ENCODE peak calls at places on chromosomes 4 and X, in eight cellular contexts. One of them, this sample, is unnamed.
A peak's percentile ranks its signal among the peaks of the same experiment; 100 is the strongest.

GRCh38 chr4:11632488-11632887 is 203.8 kb upstream of the HS3ST1 start:
- DNase-seq in MM.1S: peak; percentile 41
- DNase-seq in sigmoid colon: no peak
- DNase-seq in endodermal cell: no peak
- DNase-seq in fibroblast of lung: no peak
- DNase-seq in kidney: no peak
- DNase-seq in CD8-positive, alpha-beta T cell: no peak
- DNase-seq in thoracic aorta: no peak
- DNase-seq in this sample: no peak

GRCh38 chr4:81607947-81608346 is 136.2 kb upstream of the RASGEF1B start:
- DNase-seq in MM.1S: no peak
- DNase-seq in sigmoid colon: no peak
- DNase-seq in endodermal cell: no peak
- DNase-seq in fibroblast of lung: no peak
- DNase-seq in kidney: no peak
- DNase-seq in CD8-positive, alpha-beta T cell: no peak
- DNase-seq in thoracic aorta: no peak
- DNase-seq in this sample: no peak

GRCh38 chrX:140432328-140433025 is 72.4 kb downstream of the SOX3 start:
- DNase-seq in MM.1S: no peak
- DNase-seq in sigmoid colon: peak; percentile 70
- DNase-seq in endodermal cell: no peak
- DNase-seq in fibroblast of lung: peak; percentile 24
- DNase-seq in kidney: no peak
- DNase-seq in CD8-positive, alpha-beta T cell: no peak
- DNase-seq in thoracic aorta: no peak
- DNase-seq in this sample: no peak

GRCh38 chr4:176534566-176534965 is 214.8 kb downstream of the SPCS3 start:
- DNase-seq in MM.1S: no peak
- DNase-seq in sigmoid colon: no peak
- DNase-seq in endodermal cell: no peak
- DNase-seq in fibroblast of lung: peak; percentile 92
- DNase-seq in kidney: no peak
- DNase-seq in CD8-positive, alpha-beta T cell: no peak
- DNase-seq in thoracic aorta: no peak
- DNase-seq in this sample: no peak

GRCh38 chrX:51420610-51421009 is 75.8 kb downstream of the NUDT11 start:
- DNase-seq in MM.1S: peak; percentile 46
- DNase-seq in sigmoid colon: no peak
- DNase-seq in endodermal cell: no peak
- DNase-seq in fibroblast of lung: peak; percentile 58
- DNase-seq in kidney: no peak
- DNase-seq in CD8-positive, alpha-beta T cell: peak; percentile 11
- DNase-seq in thoracic aorta: no peak
- DNase-seq in this sample: peak; percentile 64

GRCh38 chrX:40471965-40472648 is 108.7 kb upstream of the ATP6AP2 start:
- DNase-seq in MM.1S: peak; percentile 63
- DNase-seq in sigmoid colon: peak; percentile 68
- DNase-seq in endodermal cell: peak; percentile 87
- DNase-seq in fibroblast of lung: peak; percentile 80
- DNase-seq in kidney: no peak
- DNase-seq in CD8-positive, alpha-beta T cell: peak; percentile 10
- DNase-seq in thoracic aorta: no peak
- DNase-seq in this sample: peak; percentile 66

GRCh38 chr4:12707381-12708175 is 776.6 kb downstream of the RAB28 start:
- DNase-seq in MM.1S: no peak
- DNase-seq in sigmoid colon: no peak
- DNase-seq in endodermal cell: no peak
- DNase-seq in fibroblast of lung: no peak
- DNase-seq in kidney: no peak
- DNase-seq in CD8-positive, alpha-beta T cell: no peak
- DNase-seq in thoracic aorta: no peak
- DNase-seq in this sample: no peak

GRCh38 chrX:101686574-101686973 is 26.9 kb upstream of the ARMCX2 start:
- DNase-seq in MM.1S: no peak
- DNase-seq in sigmoid colon: no peak
- DNase-seq in endodermal cell: no peak
- DNase-seq in fibroblast of lung: no peak
- DNase-seq in kidney: no peak
- DNase-seq in CD8-positive, alpha-beta T cell: no peak
- DNase-seq in thoracic aorta: no peak
- DNase-seq in this sample: no peak

GRCh38 chrX:136251042-136251991 is at the start of gene MAP7D3:
- DNase-seq in MM.1S: peak; percentile 71
- DNase-seq in sigmoid colon: peak; percentile 82
- DNase-seq in endodermal cell: peak; percentile 87
- DNase-seq in fibroblast of lung: peak; percentile 38
- DNase-seq in kidney: peak; percentile 86
- DNase-seq in CD8-positive, alpha-beta T cell: peak; percentile 63
- DNase-seq in thoracic aorta: no peak
- DNase-seq in this sample: peak; percentile 64

GRCh38 chr4:158302076-158302866 is 92.0 kb downstream of the TMEM144 start:
- DNase-seq in MM.1S: no peak
- DNase-seq in sigmoid colon: no peak
- DNase-seq in endodermal cell: no peak
- DNase-seq in fibroblast of lung: peak; percentile 69
- DNase-seq in kidney: no peak
- DNase-seq in CD8-positive, alpha-beta T cell: no peak
- DNase-seq in thoracic aorta: no peak
- DNase-seq in this sample: no peak

GRCh38 chrX:38192007-38192625 is 28.6 kb downstream of the SRPX start:
- DNase-seq in MM.1S: no peak
- DNase-seq in sigmoid colon: no peak
- DNase-seq in endodermal cell: peak; percentile 65
- DNase-seq in fibroblast of lung: peak; percentile 27
- DNase-seq in kidney: no peak
- DNase-seq in CD8-positive, alpha-beta T cell: no peak
- DNase-seq in thoracic aorta: no peak
- DNase-seq in this sample: peak; percentile 37

GRCh38 chr4:185359767-185360446 is 35.8 kb downstream of the LRP2BP start:
- DNase-seq in MM.1S: no peak
- DNase-seq in sigmoid colon: no peak
- DNase-seq in endodermal cell: no peak
- DNase-seq in fibroblast of lung: peak; percentile 59
- DNase-seq in kidney: no peak
- DNase-seq in CD8-positive, alpha-beta T cell: no peak
- DNase-seq in thoracic aorta: no peak
- DNase-seq in this sample: no peak

GRCh38 chr4:16686195-16686594 is 212.2 kb downstream of the LDB2 start:
- DNase-seq in MM.1S: no peak
- DNase-seq in sigmoid colon: no peak
- DNase-seq in endodermal cell: no peak
- DNase-seq in fibroblast of lung: peak; percentile 90
- DNase-seq in kidney: no peak
- DNase-seq in CD8-positive, alpha-beta T cell: no peak
- DNase-seq in thoracic aorta: no peak
- DNase-seq in this sample: peak; percentile 81

GRCh38 chr4:154982187-154983047 is 201.3 kb downstream of the RBM46 start:
- DNase-seq in MM.1S: peak; percentile 55
- DNase-seq in sigmoid colon: no peak
- DNase-seq in endodermal cell: peak; percentile 91
- DNase-seq in fibroblast of lung: peak; percentile 65
- DNase-seq in kidney: peak; percentile 72
- DNase-seq in CD8-positive, alpha-beta T cell: peak; percentile 15
- DNase-seq in thoracic aorta: no peak
- DNase-seq in this sample: peak; percentile 66

GRCh38 chr4:147236806-147237205 is 244.1 kb upstream of the EDNRA start:
- DNase-seq in MM.1S: no peak
- DNase-seq in sigmoid colon: no peak
- DNase-seq in endodermal cell: no peak
- DNase-seq in fibroblast of lung: no peak
- DNase-seq in kidney: no peak
- DNase-seq in CD8-positive, alpha-beta T cell: no peak
- DNase-seq in thoracic aorta: no peak
- DNase-seq in this sample: no peak

GRCh38 chrX:20116575-20117240 is at the start of gene MAP7D2:
- DNase-seq in MM.1S: no peak
- DNase-seq in sigmoid colon: no peak
- DNase-seq in endodermal cell: peak; percentile 67
- DNase-seq in fibroblast of lung: no peak
- DNase-seq in kidney: no peak
- DNase-seq in CD8-positive, alpha-beta T cell: no peak
- DNase-seq in thoracic aorta: no peak
- DNase-seq in this sample: no peak

GRCh38 chr4:101103381-101104142 is 243.8 kb downstream of the PPP3CA start:
- DNase-seq in MM.1S: peak; percentile 35
- DNase-seq in sigmoid colon: no peak
- DNase-seq in endodermal cell: no peak
- DNase-seq in fibroblast of lung: peak; percentile 64
- DNase-seq in kidney: no peak
- DNase-seq in CD8-positive, alpha-beta T cell: no peak
- DNase-seq in thoracic aorta: no peak
- DNase-seq in this sample: peak; percentile 18

GRCh38 chrX:30875957-30876356 is 13.1 kb downstream of the TAB3 start:
- DNase-seq in MM.1S: no peak
- DNase-seq in sigmoid colon: no peak
- DNase-seq in endodermal cell: no peak
- DNase-seq in fibroblast of lung: peak; percentile 72
- DNase-seq in kidney: no peak
- DNase-seq in CD8-positive, alpha-beta T cell: no peak
- DNase-seq in thoracic aorta: no peak
- DNase-seq in this sample: peak; percentile 2

GRCh38 chr4:177190995-177191568 is 118.6 kb upstream of the NEIL3 start:
- DNase-seq in MM.1S: no peak
- DNase-seq in sigmoid colon: no peak
- DNase-seq in endodermal cell: no peak
- DNase-seq in fibroblast of lung: no peak
- DNase-seq in kidney: no peak
- DNase-seq in CD8-positive, alpha-beta T cell: no peak
- DNase-seq in thoracic aorta: no peak
- DNase-seq in this sample: no peak

GRCh38 chr4:145818001-145818400 is 120.6 kb downstream of the ZNF827 start:
- DNase-seq in MM.1S: no peak
- DNase-seq in sigmoid colon: no peak
- DNase-seq in endodermal cell: no peak
- DNase-seq in fibroblast of lung: no peak
- DNase-seq in kidney: no peak
- DNase-seq in CD8-positive, alpha-beta T cell: no peak
- DNase-seq in thoracic aorta: no peak
- DNase-seq in this sample: no peak

DNA sequence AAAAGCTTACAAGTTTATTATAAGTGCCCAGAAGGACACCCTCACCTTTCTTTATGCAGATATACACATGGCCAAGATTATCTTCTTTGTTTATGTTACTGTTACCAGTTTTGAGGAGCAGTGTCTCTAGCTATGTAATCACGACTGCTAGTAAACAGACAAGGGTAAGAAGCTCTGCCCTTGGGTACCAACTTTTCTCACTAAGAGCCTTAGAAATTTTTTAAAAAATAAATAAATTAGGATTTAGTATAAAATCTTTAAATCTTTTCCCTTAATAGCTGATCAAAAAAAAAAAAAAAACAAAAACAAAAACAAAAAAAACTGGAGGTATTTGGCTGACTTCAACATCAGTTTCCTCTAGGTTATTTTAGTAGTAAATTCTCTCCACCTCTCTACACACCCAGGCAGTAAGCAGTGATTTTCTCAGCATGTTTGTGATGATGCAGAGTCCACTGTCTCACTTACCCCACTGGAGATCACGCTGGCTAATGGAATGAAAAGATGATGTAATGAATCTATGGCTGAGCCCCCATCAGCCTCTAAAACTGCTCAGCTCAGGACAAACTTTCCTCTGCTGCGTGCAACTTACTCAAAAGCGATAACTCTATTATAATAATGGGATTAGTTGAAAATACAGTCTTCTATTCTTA is 125.9 kb downstream of the FRYL start:
- DNase-seq in MM.1S: no peak
- DNase-seq in sigmoid colon: no peak
- DNase-seq in endodermal cell: no peak
- DNase-seq in fibroblast of lung: peak; percentile 14
- DNase-seq in kidney: no peak
- DNase-seq in CD8-positive, alpha-beta T cell: no peak
- DNase-seq in thoracic aorta: no peak
- DNase-seq in this sample: peak; percentile 22
- H3K4me1 ChIP-seq in MM.1S: no peaks in the 10 kb centered on the region
- H3K4me1 ChIP-seq in sigmoid colon: peaks cover 28% of the 10 kb centered on the region
- H3K4me1 ChIP-seq in endodermal cell: peaks cover 11% of the 10 kb centered on the region
- H3K4me1 ChIP-seq in fibroblast of lung: peaks cover 4% of the 10 kb centered on the region
- H3K4me1 ChIP-seq in kidney: peaks cover 5% of the 10 kb centered on the region
- H3K4me1 ChIP-seq in CD8-positive, alpha-beta T cell: peaks cover 5% of the 10 kb centered on the region
- H3K4me1 ChIP-seq in thoracic aorta: peaks cover 20% of the 10 kb centered on the region
- H3K4me1 ChIP-seq in this sample: peaks cover 45% of the 10 kb centered on the region

DNA sequence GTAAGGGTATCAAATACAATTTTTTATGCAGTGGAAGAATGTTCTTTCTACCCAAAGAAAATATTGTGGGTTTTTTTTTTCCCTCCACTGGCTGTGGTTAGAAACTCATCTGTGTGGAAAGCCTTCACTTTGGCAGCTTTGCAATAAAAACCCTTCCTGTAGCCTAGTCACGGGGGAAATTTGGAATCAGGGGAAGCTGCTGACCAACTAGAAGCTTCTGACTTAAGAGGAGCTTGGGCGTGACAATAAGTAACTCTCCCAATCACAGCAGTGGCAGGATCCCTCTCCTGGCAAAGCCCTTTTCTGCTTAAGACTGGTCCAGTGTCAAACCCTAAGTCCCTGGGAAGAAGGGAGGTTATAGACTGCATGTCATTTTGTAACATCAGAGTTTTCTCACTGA is 87.9 kb downstream of the LRRC66 start:
- DNase-seq in MM.1S: no peak
- DNase-seq in sigmoid colon: no peak
- DNase-seq in endodermal cell: no peak
- DNase-seq in fibroblast of lung: no peak
- DNase-seq in kidney: no peak
- DNase-seq in CD8-positive, alpha-beta T cell: no peak
- DNase-seq in thoracic aorta: no peak
- DNase-seq in this sample: no peak
- TF ChIP-seq CTCF in MM.1S: no peak
- TF ChIP-seq CTCF in sigmoid colon: no peak
- TF ChIP-seq CTCF in endodermal cell: no peak
- TF ChIP-seq CTCF in fibroblast of lung: no peak
- TF ChIP-seq CTCF in kidney: no peak
- TF ChIP-seq CTCF in CD8-positive, alpha-beta T cell: no peak
- TF ChIP-seq CTCF in thoracic aorta: no peak
- TF ChIP-seq CTCF in this sample: no peak

GRCh38 chr4:48841045-48841827 is 10.3 kb downstream of the OCIAD1 start:
- DNase-seq in MM.1S: no peak
- DNase-seq in sigmoid colon: no peak
- DNase-seq in endodermal cell: no peak
- DNase-seq in fibroblast of lung: no peak
- DNase-seq in kidney: no peak
- DNase-seq in CD8-positive, alpha-beta T cell: no peak
- DNase-seq in thoracic aorta: no peak
- DNase-seq in this sample: no peak
- H3K36me3 ChIP-seq in MM.1S: peaks cover 6% of the 10 kb centered on the region
- H3K36me3 ChIP-seq in sigmoid colon: peaks cover 4% of the 10 kb centered on the region
- H3K36me3 ChIP-seq in endodermal cell: peaks cover 96% of the 10 kb centered on the region
- H3K36me3 ChIP-seq in fibroblast of lung: no peaks in the 10 kb centered on the region
- H3K36me3 ChIP-seq in kidney: peaks cover 30% of the 10 kb centered on the region
- H3K36me3 ChIP-seq in CD8-positive, alpha-beta T cell: peaks cover 10% of the 10 kb centered on the region
- H3K36me3 ChIP-seq in thoracic aorta: peaks cover 13% of the 10 kb centered on the region
- H3K36me3 ChIP-seq in this sample: peaks cover 60% of the 10 kb centered on the region

DNA sequence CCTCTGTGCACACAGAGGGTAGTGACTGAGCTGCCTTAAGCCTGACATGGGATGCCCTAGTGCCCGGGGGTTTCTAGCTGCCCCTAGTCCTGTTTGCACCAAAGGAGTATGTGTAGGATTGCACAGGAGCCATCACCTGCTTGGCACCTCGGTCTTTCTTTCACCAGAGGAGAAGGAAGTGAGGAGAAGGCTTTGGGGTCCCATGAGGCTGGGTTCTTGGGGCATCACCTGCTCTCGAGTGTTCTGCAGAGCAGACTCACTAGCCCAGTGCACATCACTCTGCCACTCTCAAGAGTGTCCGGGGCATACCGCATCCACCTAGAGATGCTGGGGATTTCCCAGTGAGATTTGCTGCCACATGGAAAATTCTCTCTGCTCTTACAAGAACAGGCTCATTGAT is 40.5 kb upstream of the GPR78 start:
- DNase-seq in MM.1S: peak; percentile 15
- DNase-seq in sigmoid colon: peak; percentile 45
- DNase-seq in endodermal cell: no peak
- DNase-seq in fibroblast of lung: no peak
- DNase-seq in kidney: peak; percentile 33
- DNase-seq in CD8-positive, alpha-beta T cell: no peak
- DNase-seq in thoracic aorta: no peak
- DNase-seq in this sample: no peak
- H3K4me1 ChIP-seq in MM.1S: peaks cover 13% of the 10 kb centered on the region
- H3K4me1 ChIP-seq in sigmoid colon: peaks cover 31% of the 10 kb centered on the region
- H3K4me1 ChIP-seq in endodermal cell: no peaks in the 10 kb centered on the region
- H3K4me1 ChIP-seq in fibroblast of lung: peaks cover 8% of the 10 kb centered on the region
- H3K4me1 ChIP-seq in kidney: peaks cover 15% of the 10 kb centered on the region
- H3K4me1 ChIP-seq in CD8-positive, alpha-beta T cell: no peaks in the 10 kb centered on the region
- H3K4me1 ChIP-seq in thoracic aorta: no peaks in the 10 kb centered on the region
- H3K4me1 ChIP-seq in this sample: no peaks in the 10 kb centered on the region